ENCODE peak calls at places on chromosomes 12 and 14, in five cellular contexts. G, K, Q, W and T are unnamed samples.

GRCh38 chr14:78498062-78498595 is 328.0 kb downstream of the NRXN3 start:
- DNase-seq in G (no peak), K (no peak), Q (no peak), W (no peak), T (no peak)

GRCh38 chr14:69149461-69150244 is 3.3 kb downstream of the DCAF5 start:
- DNase-seq in G (no peak), K (no peak), Q (no peak), W (no peak), T (no peak)

GRCh38 chr14:96852823-96853422 is 55.7 kb downstream of the VRK1 start:
- DNase-seq in G (peak), K (no peak), Q (peak), W (peak), T (peak)

GRCh38 chr12:95963104-95963503 is 20.0 kb downstream of the AMDHD1 start:
- DNase-seq in G (no peak), K (no peak), Q (peak), W (no peak), T (no peak)

GRCh38 chr12:23204933-23205778 is 580.2 kb downstream of the ETNK1 start:
- DNase-seq in G (peak), K (no peak), Q (peak), W (peak), T (peak)

GRCh38 chr12:127628655-127629054 is 638.3 kb upstream of the TMEM132C start:
- DNase-seq in G (peak), K (no peak), Q (no peak), W (no peak), T (no peak)

GRCh38 chr12:24695657-24696329 is 253.1 kb downstream of the BCAT1 start:
- DNase-seq in G (peak), K (no peak), Q (no peak), W (no peak), T (peak)

GRCh38 chr14:35046751-35047536 is 872 bp downstream of the FAM177A1 start:
- DNase-seq in G (peak), K (peak), Q (peak), W (peak), T (peak)

GRCh38 chr12:31906581-31907286 is 52.5 kb upstream of the RESF1 start:
- DNase-seq in G (no peak), K (no peak), Q (no peak), W (peak), T (no peak)

GRCh38 chr12:76083761-76084276 is 666 bp downstream of the NAP1L1 start:
- DNase-seq in G (peak), K (peak), Q (peak), W (peak), T (peak)

GRCh38 chr12:66538970-66539369 is 139.9 kb downstream of the GRIP1 start:
- DNase-seq in G (no peak), K (no peak), Q (no peak), W (no peak), T (no peak)

GRCh38 chr12:51893786-51894185 is 5.9 kb downstream of the ANKRD33 start:
- DNase-seq in G (no peak), K (peak), Q (no peak), W (no peak), T (no peak)

GRCh38 chr12:120725659-120726509 is at the start of gene ACADS:
- DNase-seq in G (peak), K (peak), Q (peak), W (peak), T (peak)

GRCh38 chr14:64337901-64338615 is 43.9 kb upstream of the ESR2 start:
- DNase-seq in G (peak), K (peak), Q (peak), W (peak), T (peak)

GRCh38 chr14:35215110-35215872 is 76.9 kb upstream of the PSMA6 start:
- DNase-seq in G (peak), K (no peak), Q (peak), W (peak), T (peak)

GRCh38 chr12:85765443-85765842 is 70.8 kb downstream of the RASSF9 start:
- DNase-seq in G (no peak), K (no peak), Q (peak), W (peak), T (no peak)

GRCh38 chr14:20332386-20332945 is 613 bp downstream of the CCNB1IP1 start:
- DNase-seq in G (no peak), K (no peak), Q (no peak), W (peak), T (no peak)

GRCh38 chr14:59131926-59132763 is 56.3 kb upstream of the DAAM1 start:
- DNase-seq in G (no peak), K (no peak), Q (no peak), W (no peak), T (no peak)

GRCh38 chr14:103143535-103143934 is 20.3 kb downstream of the TNFAIP2 start:
- DNase-seq in G (peak), K (no peak), Q (no peak), W (no peak), T (no peak)

GRCh38 chr12:69688496-69689427 is 10.3 kb downstream of the BEST3 start:
- DNase-seq in G (peak), K (peak), Q (peak), W (peak), T (peak)

GRCh38 chr12:55072093-55072492 is 52.3 kb downstream of the NEUROD4 start:
- DNase-seq in G (no peak), K (no peak), Q (peak), W (peak), T (peak)

GRCh38 chr12:16165506-16165905 is 112.0 kb downstream of the SLC15A5 start:
- DNase-seq in G (peak), K (no peak), Q (peak), W (peak), T (peak)

GRCh38 chr12:795305-795704 is 42.9 kb downstream of the WNK1 start:
- DNase-seq in G (no peak), K (no peak), Q (no peak), W (no peak), T (peak)

GRCh38 chr12:1820191-1820599 is at the start of gene LRTM2:
- DNase-seq in G (no peak), K (no peak), Q (no peak), W (no peak), T (no peak)

GRCh38 chr14:77498120-77498979 is at the start of gene ISM2:
- DNase-seq in G (peak), K (no peak), Q (peak), W (peak), T (peak)

GRCh38 chr12:1760566-1761382 is 59.6 kb upstream of the LRTM2 start:
- DNase-seq in G (peak), K (no peak), Q (peak), W (peak), T (no peak)

GRCh38 chr14:64611358-64612020 is 61.7 kb downstream of the PPP1R36 start:
- DNase-seq in G (peak), K (no peak), Q (no peak), W (no peak), T (no peak)

GRCh38 chr12:552466-552865 is 92.7 kb downstream of the B4GALNT3 start:
- DNase-seq in G (no peak), K (no peak), Q (no peak), W (no peak), T (no peak)

GRCh38 chr12:124388679-124389536 is 94.0 kb downstream of the RFLNA start:
- DNase-seq in G (peak), K (peak), Q (peak), W (peak), T (peak)

GRCh38 chr12:26690601-26691000 is 142.4 kb downstream of the ITPR2 start:
- DNase-seq in G (no peak), K (no peak), Q (no peak), W (no peak), T (no peak)

GRCh38 chr14:59308706-59309105 is 120.2 kb downstream of the DAAM1 start:
- DNase-seq in G (no peak), K (no peak), Q (no peak), W (no peak), T (no peak)

GRCh38 chr14:21278632-21279031 is 1.3 kb upstream of the RPGRIP1 start:
- DNase-seq in G (no peak), K (no peak), Q (no peak), W (no peak), T (no peak)

GRCh38 chr14:85536835-85537195 is 6.9 kb downstream of the FLRT2 start:
- DNase-seq in G (peak), K (no peak), Q (no peak), W (no peak), T (no peak)

GRCh38 chr14:92877757-92878431 is 45.1 kb upstream of the CHGA start:
- DNase-seq in G (no peak), K (peak), Q (no peak), W (peak), T (no peak)

GRCh38 chr14:96309907-96310330 is 53.2 kb downstream of the ATG2B start:
- DNase-seq in G (peak), K (no peak), Q (peak), W (peak), T (peak)

GRCh38 chr12:83161451-83161850 is 474.7 kb downstream of the TMTC2 start:
- DNase-seq in G (peak), K (no peak), Q (no peak), W (no peak), T (no peak)

GRCh38 chr14:76937181-76938091 is 91.1 kb downstream of the IRF2BPL start:
- DNase-seq in G (peak), K (no peak), Q (no peak), W (no peak), T (no peak)

GRCh38 chr12:125314051-125314882 is 249.0 kb downstream of the AACS start:
- DNase-seq in G (no peak), K (no peak), Q (no peak), W (no peak), T (no peak)

GRCh38 chr14:76995279-76996035 is 33.1 kb downstream of the IRF2BPL start:
- DNase-seq in G (no peak), K (no peak), Q (no peak), W (no peak), T (no peak)

GRCh38 chr14:74712499-74713394 is at the start of the genes AREL1 and FCF1:
- DNase-seq in G (peak), K (peak), Q (peak), W (peak), T (no peak)
- TF ChIP-seq POLR2A in G (peak), K (no peak), Q (peak), W (peak), T (peak)

DNA sequence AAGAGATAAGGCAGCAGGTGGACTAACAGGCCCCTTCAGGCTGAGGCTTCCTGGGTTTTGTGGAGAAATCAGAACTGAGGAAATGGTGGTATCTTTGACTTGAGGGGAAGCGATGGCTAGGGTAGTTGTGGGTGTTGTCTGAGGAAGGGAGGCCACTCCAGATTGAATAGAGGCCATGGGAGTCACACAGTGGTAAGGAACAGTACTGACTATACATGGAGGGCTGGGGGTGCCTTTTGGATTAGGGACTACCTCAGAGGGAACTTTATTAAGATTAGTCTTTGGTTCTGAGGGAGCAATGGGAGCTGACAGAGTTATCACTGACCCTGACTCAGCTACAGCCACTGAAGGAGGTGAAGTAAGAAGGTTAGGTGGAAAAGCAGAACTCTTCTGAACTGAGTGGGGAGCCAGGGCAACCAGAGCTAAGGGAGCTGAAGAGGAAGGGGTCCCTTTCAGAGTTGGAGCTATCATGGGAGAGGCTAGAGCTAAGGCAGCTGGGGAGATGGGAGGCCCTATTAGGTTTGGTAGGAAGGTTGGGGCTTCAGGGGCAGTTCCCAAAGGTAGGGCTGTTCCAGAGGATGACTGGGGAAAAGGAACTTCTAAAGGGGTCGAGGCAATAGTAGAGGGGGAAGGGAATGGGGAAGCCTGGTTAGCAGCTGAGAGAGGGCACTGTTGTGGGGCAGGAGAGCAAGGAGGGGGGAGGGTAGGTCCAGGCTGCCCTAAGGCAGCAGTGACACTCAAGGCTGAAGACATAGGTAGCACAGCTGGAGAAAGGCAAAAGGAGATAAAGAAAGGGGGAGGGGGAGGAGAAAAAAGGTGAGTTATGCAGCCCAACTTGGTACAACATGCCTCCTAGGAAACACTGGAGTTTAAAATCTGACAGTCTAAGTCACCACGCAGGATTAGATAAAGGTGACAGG is 4.1 kb downstream of the NACA start:
- DNase-seq in G (no peak), K (peak), Q (no peak), W (no peak), T (peak)
- TF ChIP-seq POLR2A in G (no peak), K (no peak), Q (no peak), W (no peak), T (no peak)

DNA sequence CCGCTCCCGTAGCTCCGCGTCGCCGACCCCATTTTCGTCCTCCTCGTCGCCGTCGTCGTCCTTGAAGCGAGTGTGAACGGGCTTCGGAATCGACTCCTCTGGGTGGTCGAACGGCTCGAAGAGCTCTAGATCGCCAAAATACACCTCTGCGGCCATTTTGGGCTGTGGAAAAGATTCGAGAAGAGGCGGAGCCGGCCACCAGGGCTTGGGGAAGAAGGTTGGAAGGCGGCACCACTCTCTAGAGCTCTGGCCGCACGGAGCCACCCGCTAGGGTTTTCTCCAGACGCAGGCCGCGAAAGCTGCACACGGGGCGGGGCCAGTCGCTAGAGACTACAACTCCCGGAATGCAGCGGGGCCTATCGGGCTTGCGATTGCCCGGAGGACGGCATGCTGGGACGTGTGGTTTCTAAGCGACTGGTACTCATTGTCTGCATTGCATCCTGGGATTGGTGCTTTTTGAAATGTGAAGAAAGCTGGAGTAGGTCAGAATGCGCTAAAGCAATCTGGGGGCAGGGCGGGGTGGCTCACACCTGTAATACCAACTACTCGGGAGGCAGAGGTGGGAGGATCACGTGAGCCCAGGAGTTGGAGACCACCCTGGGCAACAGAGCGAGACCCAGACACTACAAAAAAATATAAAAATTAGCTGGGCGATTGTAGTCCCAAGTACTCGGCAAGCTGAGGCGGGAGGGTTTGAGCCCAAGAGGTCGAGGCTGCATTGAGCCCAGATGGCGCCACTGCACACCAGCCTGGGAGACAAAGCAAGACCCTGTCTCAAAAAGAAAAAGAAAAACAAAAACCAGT is at the start of gene ZCCHC8:
- DNase-seq in G (peak), K (peak), Q (peak), W (peak), T (peak)
- TF ChIP-seq POLR2A in G (peak), K (no peak), Q (peak), W (peak), T (peak)

DNA sequence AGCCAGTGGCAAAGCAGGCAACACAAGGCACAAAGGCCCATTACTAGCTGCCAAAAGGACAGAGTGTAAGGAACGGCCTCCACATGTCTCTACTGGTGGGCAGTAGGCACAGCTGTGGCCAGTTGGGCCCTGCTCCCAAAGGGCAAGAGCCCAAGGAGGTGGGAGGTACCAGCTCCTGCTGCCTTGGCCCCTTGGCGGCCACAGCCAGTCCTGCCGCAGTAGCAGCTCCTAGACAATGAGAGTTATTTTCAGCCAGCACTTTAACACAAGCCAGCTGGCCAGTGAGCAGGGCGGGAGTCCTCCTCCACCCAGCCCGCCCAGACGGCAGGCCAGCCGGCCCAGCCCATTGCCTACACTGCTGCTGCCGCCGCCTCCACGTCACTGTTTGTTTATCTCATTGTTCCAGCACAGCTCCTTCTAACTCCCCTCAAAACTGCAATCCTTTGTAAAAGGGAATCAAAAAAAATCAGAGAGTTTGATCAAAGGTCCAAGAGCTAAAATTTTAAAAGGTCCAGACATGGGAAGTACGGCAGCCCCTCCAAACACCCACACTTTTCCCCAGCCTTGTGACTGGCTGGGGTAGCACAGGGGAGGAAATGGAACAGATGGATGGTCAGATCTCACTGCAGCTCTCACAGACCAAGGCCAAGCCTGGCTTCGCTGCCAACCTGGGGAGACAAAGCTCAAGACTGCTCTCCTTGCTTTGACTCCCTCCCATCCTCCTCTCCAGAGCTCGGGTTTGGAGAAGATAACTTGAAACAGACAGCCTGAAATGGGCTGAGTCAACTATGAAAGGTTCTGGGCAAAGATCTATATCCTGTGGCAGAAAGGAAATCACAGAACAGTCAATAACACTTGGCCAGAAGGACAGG is 33.5 kb downstream of the FMNL3 start:
- DNase-seq in G (peak), K (peak), Q (no peak), W (peak), T (peak)
- TF ChIP-seq POLR2A in G (peak), K (no peak), Q (no peak), W (no peak), T (peak)

DNA sequence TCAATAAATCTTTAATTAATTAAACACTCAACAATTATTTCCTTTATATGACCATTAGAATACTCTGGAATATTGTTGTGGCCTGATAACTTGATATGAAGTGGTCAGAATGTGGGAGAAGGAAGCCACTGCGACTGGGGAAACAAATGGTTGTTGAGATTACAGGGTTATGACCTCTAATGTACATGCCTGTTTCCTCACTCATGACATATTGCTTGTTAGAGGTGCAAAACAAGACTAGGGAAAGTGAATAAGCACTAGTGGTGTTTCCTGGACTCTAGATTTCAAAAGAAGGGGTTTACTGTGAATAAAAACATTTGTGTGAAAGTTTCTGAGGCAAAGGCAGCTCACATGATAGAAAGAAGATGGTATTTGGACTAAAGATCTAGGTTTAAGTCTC is 53.3 kb downstream of the STAB2 start:
- DNase-seq in G (no peak), K (no peak), Q (no peak), W (no peak), T (no peak)
- TF ChIP-seq POLR2A in G (no peak), K (no peak), Q (no peak), W (no peak), T (no peak)

DNA sequence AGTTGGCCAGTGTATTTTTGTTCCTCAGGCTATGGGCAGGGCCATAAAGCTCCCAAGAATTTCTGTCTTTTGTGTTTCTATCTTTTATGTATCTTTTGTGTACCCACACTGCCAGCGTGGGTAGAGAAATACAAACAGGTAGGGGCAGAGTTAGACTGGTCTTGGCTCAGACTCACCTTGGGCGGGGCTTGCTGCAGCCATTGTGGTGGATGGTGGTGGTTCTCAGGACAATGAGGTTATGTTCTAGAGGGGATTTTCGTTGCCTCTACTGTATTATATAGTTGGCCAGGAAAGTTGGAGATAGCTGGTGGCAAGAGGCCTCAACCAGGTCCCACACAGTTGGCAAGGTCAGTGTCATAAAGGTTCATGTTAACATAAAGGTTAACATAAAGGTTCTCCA is 977.5 kb upstream of the LRFN5 start:
- DNase-seq in G (no peak), K (peak), Q (no peak), W (no peak), T (no peak)
- TF ChIP-seq POLR2A in G (no peak), K (no peak), Q (no peak), W (no peak), T (no peak)